ENCODE peak calls at places on chromosomes 2 and 18, in four cellular contexts. One of them, this sample, is unnamed.

GRCh38 chr2:162242586-162243304 is 500 bp downstream of the FAP start:
- DNase-seq in ELR: peak
- DNase-seq in activated CD4-positive, alpha-beta T cell treated with anti-CD3 and anti-CD28 coated beads for 36 hours: no peak
- DNase-seq in activated CD4-positive, CD25-positive, alpha-beta regulatory T cell treated with anti-CD3 and anti-CD28 coated beads, Interleukin-2, amount 50 U/mL, for 72 hours: no peak
- DNase-seq in this sample: peak

GRCh38 chr2:111160758-111161157 is 40.0 kb downstream of the BCL2L11 start:
- DNase-seq in ELR: peak
- DNase-seq in activated CD4-positive, alpha-beta T cell treated with anti-CD3 and anti-CD28 coated beads for 36 hours: no peak
- DNase-seq in activated CD4-positive, CD25-positive, alpha-beta regulatory T cell treated with anti-CD3 and anti-CD28 coated beads, Interleukin-2, amount 50 U/mL, for 72 hours: no peak
- DNase-seq in this sample: peak

GRCh38 chr18:48342588-48342987 is 66.6 kb downstream of the ZBTB7C start:
- DNase-seq in ELR: no peak
- DNase-seq in activated CD4-positive, alpha-beta T cell treated with anti-CD3 and anti-CD28 coated beads for 36 hours: no peak
- DNase-seq in activated CD4-positive, CD25-positive, alpha-beta regulatory T cell treated with anti-CD3 and anti-CD28 coated beads, Interleukin-2, amount 50 U/mL, for 72 hours: no peak
- DNase-seq in this sample: no peak

GRCh38 chr2:84741182-84741822 is 139.6 kb downstream of the TRABD2A start:
- DNase-seq in ELR: peak
- DNase-seq in activated CD4-positive, alpha-beta T cell treated with anti-CD3 and anti-CD28 coated beads for 36 hours: peak
- DNase-seq in activated CD4-positive, CD25-positive, alpha-beta regulatory T cell treated with anti-CD3 and anti-CD28 coated beads, Interleukin-2, amount 50 U/mL, for 72 hours: no peak
- DNase-seq in this sample: peak

GRCh38 chr2:233117351-233117750 is 57.2 kb downstream of the INPP5D start:
- DNase-seq in ELR: no peak
- DNase-seq in activated CD4-positive, alpha-beta T cell treated with anti-CD3 and anti-CD28 coated beads for 36 hours: no peak
- DNase-seq in activated CD4-positive, CD25-positive, alpha-beta regulatory T cell treated with anti-CD3 and anti-CD28 coated beads, Interleukin-2, amount 50 U/mL, for 72 hours: no peak
- DNase-seq in this sample: no peak

GRCh38 chr18:34871435-34871834 is 161.3 kb downstream of the DTNA start:
- DNase-seq in ELR: peak
- DNase-seq in activated CD4-positive, alpha-beta T cell treated with anti-CD3 and anti-CD28 coated beads for 36 hours: peak
- DNase-seq in activated CD4-positive, CD25-positive, alpha-beta regulatory T cell treated with anti-CD3 and anti-CD28 coated beads, Interleukin-2, amount 50 U/mL, for 72 hours: no peak
- DNase-seq in this sample: no peak

GRCh38 chr2:146940016-146940685 is 904.7 kb upstream of the ACVR2A start:
- DNase-seq in ELR: peak
- DNase-seq in activated CD4-positive, alpha-beta T cell treated with anti-CD3 and anti-CD28 coated beads for 36 hours: no peak
- DNase-seq in activated CD4-positive, CD25-positive, alpha-beta regulatory T cell treated with anti-CD3 and anti-CD28 coated beads, Interleukin-2, amount 50 U/mL, for 72 hours: no peak
- DNase-seq in this sample: peak

GRCh38 chr18:3625717-3626091 is 175.7 kb downstream of the TGIF1 start:
- DNase-seq in ELR: no peak
- DNase-seq in activated CD4-positive, alpha-beta T cell treated with anti-CD3 and anti-CD28 coated beads for 36 hours: no peak
- DNase-seq in activated CD4-positive, CD25-positive, alpha-beta regulatory T cell treated with anti-CD3 and anti-CD28 coated beads, Interleukin-2, amount 50 U/mL, for 72 hours: no peak
- DNase-seq in this sample: peak

GRCh38 chr2:55105456-55105855 is 55.2 kb upstream of the RTN4 start:
- DNase-seq in ELR: no peak
- DNase-seq in activated CD4-positive, alpha-beta T cell treated with anti-CD3 and anti-CD28 coated beads for 36 hours: no peak
- DNase-seq in activated CD4-positive, CD25-positive, alpha-beta regulatory T cell treated with anti-CD3 and anti-CD28 coated beads, Interleukin-2, amount 50 U/mL, for 72 hours: no peak
- DNase-seq in this sample: no peak

GRCh38 chr2:60868589-60869273 is 12.6 kb upstream of the REL start:
- DNase-seq in ELR: no peak
- DNase-seq in activated CD4-positive, alpha-beta T cell treated with anti-CD3 and anti-CD28 coated beads for 36 hours: no peak
- DNase-seq in activated CD4-positive, CD25-positive, alpha-beta regulatory T cell treated with anti-CD3 and anti-CD28 coated beads, Interleukin-2, amount 50 U/mL, for 72 hours: no peak
- DNase-seq in this sample: no peak

GRCh38 chr2:84288335-84288734 is 170.7 kb downstream of the SUCLG1 start:
- DNase-seq in ELR: peak
- DNase-seq in activated CD4-positive, alpha-beta T cell treated with anti-CD3 and anti-CD28 coated beads for 36 hours: no peak
- DNase-seq in activated CD4-positive, CD25-positive, alpha-beta regulatory T cell treated with anti-CD3 and anti-CD28 coated beads, Interleukin-2, amount 50 U/mL, for 72 hours: no peak
- DNase-seq in this sample: no peak

GRCh38 chr2:63078852-63079606 is 28.4 kb downstream of the OTX1 start:
- DNase-seq in ELR: peak
- DNase-seq in activated CD4-positive, alpha-beta T cell treated with anti-CD3 and anti-CD28 coated beads for 36 hours: peak
- DNase-seq in activated CD4-positive, CD25-positive, alpha-beta regulatory T cell treated with anti-CD3 and anti-CD28 coated beads, Interleukin-2, amount 50 U/mL, for 72 hours: no peak
- DNase-seq in this sample: peak

GRCh38 chr2:241811209-241811951 is 2.4 kb downstream of the NEU4 start:
- DNase-seq in ELR: no peak
- DNase-seq in activated CD4-positive, alpha-beta T cell treated with anti-CD3 and anti-CD28 coated beads for 36 hours: no peak
- DNase-seq in activated CD4-positive, CD25-positive, alpha-beta regulatory T cell treated with anti-CD3 and anti-CD28 coated beads, Interleukin-2, amount 50 U/mL, for 72 hours: peak
- DNase-seq in this sample: no peak

GRCh38 chr18:46213295-46213694 is 109.1 kb downstream of the HAUS1 start:
- DNase-seq in ELR: peak
- DNase-seq in activated CD4-positive, alpha-beta T cell treated with anti-CD3 and anti-CD28 coated beads for 36 hours: no peak
- DNase-seq in activated CD4-positive, CD25-positive, alpha-beta regulatory T cell treated with anti-CD3 and anti-CD28 coated beads, Interleukin-2, amount 50 U/mL, for 72 hours: no peak
- DNase-seq in this sample: peak

GRCh38 chr18:41073372-41073954 is 881.6 kb upstream of the PIK3C3 start:
- DNase-seq in ELR: peak
- DNase-seq in activated CD4-positive, alpha-beta T cell treated with anti-CD3 and anti-CD28 coated beads for 36 hours: no peak
- DNase-seq in activated CD4-positive, CD25-positive, alpha-beta regulatory T cell treated with anti-CD3 and anti-CD28 coated beads, Interleukin-2, amount 50 U/mL, for 72 hours: no peak
- DNase-seq in this sample: no peak

GRCh38 chr18:22385718-22386117 is 32.0 kb downstream of the CTAGE1 start:
- DNase-seq in ELR: peak
- DNase-seq in activated CD4-positive, alpha-beta T cell treated with anti-CD3 and anti-CD28 coated beads for 36 hours: no peak
- DNase-seq in activated CD4-positive, CD25-positive, alpha-beta regulatory T cell treated with anti-CD3 and anti-CD28 coated beads, Interleukin-2, amount 50 U/mL, for 72 hours: no peak
- DNase-seq in this sample: peak

GRCh38 chr2:45173513-45173912 is 164.3 kb upstream of the SIX2 start:
- DNase-seq in ELR: peak
- DNase-seq in activated CD4-positive, alpha-beta T cell treated with anti-CD3 and anti-CD28 coated beads for 36 hours: no peak
- DNase-seq in activated CD4-positive, CD25-positive, alpha-beta regulatory T cell treated with anti-CD3 and anti-CD28 coated beads, Interleukin-2, amount 50 U/mL, for 72 hours: no peak
- DNase-seq in this sample: peak

GRCh38 chr2:209596275-209596674 is 172.4 kb downstream of the MAP2 start:
- DNase-seq in ELR: no peak
- DNase-seq in activated CD4-positive, alpha-beta T cell treated with anti-CD3 and anti-CD28 coated beads for 36 hours: no peak
- DNase-seq in activated CD4-positive, CD25-positive, alpha-beta regulatory T cell treated with anti-CD3 and anti-CD28 coated beads, Interleukin-2, amount 50 U/mL, for 72 hours: no peak
- DNase-seq in this sample: no peak

GRCh38 chr2:238739668-238740067 is 108.2 kb upstream of the TWIST2 start:
- DNase-seq in ELR: no peak
- DNase-seq in activated CD4-positive, alpha-beta T cell treated with anti-CD3 and anti-CD28 coated beads for 36 hours: no peak
- DNase-seq in activated CD4-positive, CD25-positive, alpha-beta regulatory T cell treated with anti-CD3 and anti-CD28 coated beads, Interleukin-2, amount 50 U/mL, for 72 hours: no peak
- DNase-seq in this sample: no peak

GRCh38 chr2:85935746-85936208 is 47.0 kb upstream of the ST3GAL5 start:
- DNase-seq in ELR: peak
- DNase-seq in activated CD4-positive, alpha-beta T cell treated with anti-CD3 and anti-CD28 coated beads for 36 hours: no peak
- DNase-seq in activated CD4-positive, CD25-positive, alpha-beta regulatory T cell treated with anti-CD3 and anti-CD28 coated beads, Interleukin-2, amount 50 U/mL, for 72 hours: no peak
- DNase-seq in this sample: peak

GRCh38 chr18:41905786-41906527 is 49.1 kb upstream of the PIK3C3 start:
- DNase-seq in ELR: no peak
- DNase-seq in activated CD4-positive, alpha-beta T cell treated with anti-CD3 and anti-CD28 coated beads for 36 hours: no peak
- DNase-seq in activated CD4-positive, CD25-positive, alpha-beta regulatory T cell treated with anti-CD3 and anti-CD28 coated beads, Interleukin-2, amount 50 U/mL, for 72 hours: no peak
- DNase-seq in this sample: no peak

GRCh38 chr2:172246649-172247048 is 143.9 kb upstream of the DLX2 start:
- DNase-seq in ELR: peak
- DNase-seq in activated CD4-positive, alpha-beta T cell treated with anti-CD3 and anti-CD28 coated beads for 36 hours: peak
- DNase-seq in activated CD4-positive, CD25-positive, alpha-beta regulatory T cell treated with anti-CD3 and anti-CD28 coated beads, Interleukin-2, amount 50 U/mL, for 72 hours: no peak
- DNase-seq in this sample: peak

GRCh38 chr2:241072553-241073165 is 29.4 kb downstream of the MTERF4 start:
- DNase-seq in ELR: no peak
- DNase-seq in activated CD4-positive, alpha-beta T cell treated with anti-CD3 and anti-CD28 coated beads for 36 hours: no peak
- DNase-seq in activated CD4-positive, CD25-positive, alpha-beta regulatory T cell treated with anti-CD3 and anti-CD28 coated beads, Interleukin-2, amount 50 U/mL, for 72 hours: no peak
- DNase-seq in this sample: no peak